ENCODE peak calls at places on chromosomes 16 and 17, in seven cellular contexts. R, H, F, J, N, Q and G are unnamed samples. For H3K4me1, the result is how much of the 10 kb centered on the place peaks cover.

GRCh38 chr17:68704897-68705296 is 103.7 kb upstream of the FAM20A start:
- DNase-seq in R (no peak), H (no peak), F (no peak), J (no peak), N (no peak), Q (no peak), G (no peak)

GRCh38 chr17:78781339-78782304 is at the start of gene CYTH1:
- DNase-seq in R (peak), H (no peak), F (peak), J (peak), N (peak), Q (peak), G (peak)

GRCh38 chr16:51960931-51961330 is 586.0 kb downstream of the TOX3 start:
- DNase-seq in R (no peak), H (no peak), F (no peak), J (no peak), N (no peak), Q (no peak), G (no peak)

GRCh38 chr17:79563237-79564013 is 47.4 kb downstream of the RBFOX3 start:
- DNase-seq in R (no peak), H (no peak), F (no peak), J (no peak), N (no peak), Q (no peak), G (peak)

GRCh38 chr16:49189286-49189685 is 92.4 kb downstream of the CBLN1 start:
- DNase-seq in R (no peak), H (no peak), F (no peak), J (no peak), N (no peak), Q (no peak), G (no peak)

GRCh38 chr16:69111831-69112230 is 6.4 kb downstream of the HAS3 start:
- DNase-seq in R (no peak), H (no peak), F (no peak), J (no peak), N (no peak), Q (no peak), G (peak)

GRCh38 chr17:14772776-14773175 is 471.9 kb downstream of the HS3ST3B1 start:
- DNase-seq in R (no peak), H (no peak), F (no peak), J (no peak), N (no peak), Q (no peak), G (no peak)

GRCh38 chr17:78130439-78131101 is at the start of gene TMC8:
- DNase-seq in R (peak), H (no peak), F (no peak), J (no peak), N (peak), Q (peak), G (peak)

GRCh38 chr17:64095144-64095882 is 34.6 kb downstream of the ERN1 start:
- DNase-seq in R (no peak), H (no peak), F (no peak), J (no peak), N (no peak), Q (no peak), G (no peak)

GRCh38 chr16:85202631-85203461 is 90.6 kb upstream of the CIBAR2 start:
- DNase-seq in R (peak), H (no peak), F (peak), J (peak), N (no peak), Q (peak), G (peak)

GRCh38 chr17:54785643-54786258 is 114.9 kb upstream of the TOM1L1 start:
- DNase-seq in R (no peak), H (no peak), F (no peak), J (no peak), N (no peak), Q (no peak), G (no peak)

GRCh38 chr17:13420294-13421277 is 181.1 kb downstream of the HS3ST3A1 start:
- DNase-seq in R (peak), H (no peak), F (no peak), J (no peak), N (no peak), Q (no peak), G (no peak)

GRCh38 chr16:71807905-71808592 is 585 bp downstream of the AP1G1 start:
- DNase-seq in R (peak), H (peak), F (no peak), J (peak), N (peak), Q (peak), G (no peak)

GRCh38 chr16:79668502-79668901 is 68.0 kb upstream of the MAF start:
- DNase-seq in R (no peak), H (no peak), F (no peak), J (no peak), N (no peak), Q (no peak), G (no peak)

GRCh38 chr17:82599674-82600661 is 48.3 kb downstream of the WDR45B start:
- DNase-seq in R (no peak), H (no peak), F (no peak), J (no peak), N (no peak), Q (no peak), G (no peak)

GRCh38 chr16:57694556-57695377 is at the start of gene DRC7:
- DNase-seq in R (peak), H (no peak), F (no peak), J (peak), N (peak), Q (peak), G (peak)

GRCh38 chr16:82801361-82801760 is 174.6 kb downstream of the CDH13 start:
- DNase-seq in R (no peak), H (no peak), F (no peak), J (no peak), N (no peak), Q (no peak), G (no peak)

GRCh38 chr17:21042434-21043295 is at the start of gene USP22:
- DNase-seq in R (no peak), H (peak), F (no peak), J (no peak), N (no peak), Q (peak), G (peak)

GRCh38 chr17:17748179-17748578 is 66.9 kb downstream of the RAI1 start:
- DNase-seq in R (no peak), H (no peak), F (no peak), J (no peak), N (no peak), Q (no peak), G (no peak)

GRCh38 chr16:67445126-67445426 is 14.2 kb downstream of the HSD11B2 start:
- DNase-seq in R (no peak), H (no peak), F (no peak), J (no peak), N (no peak), Q (no peak), G (no peak)

GRCh38 chr17:61392679-61393078 is 7.0 kb upstream of the TBX2 start:
- DNase-seq in R (no peak), H (no peak), F (no peak), J (no peak), N (no peak), Q (no peak), G (no peak)

GRCh38 chr17:41967141-41967920 is 736 bp downstream of the CNP start:
- DNase-seq in R (peak), H (no peak), F (peak), J (peak), N (peak), Q (no peak), G (peak)

GRCh38 chr16:66701516-66701915 is 5.0 kb upstream of the CMTM4 start:
- DNase-seq in R (no peak), H (no peak), F (no peak), J (no peak), N (no peak), Q (no peak), G (no peak)

GRCh38 chr16:525123-525519 is 2.4 kb upstream of the CAPN15 start:
- DNase-seq in R (no peak), H (no peak), F (no peak), J (no peak), N (no peak), Q (no peak), G (no peak)

GRCh38 chr17:43530303-43531081 is 15.6 kb downstream of the ETV4 start:
- DNase-seq in R (no peak), H (peak), F (peak), J (peak), N (peak), Q (no peak), G (peak)

GRCh38 chr16:67092227-67092626 is 17.5 kb upstream of the PHAF1 start:
- DNase-seq in R (no peak), H (no peak), F (no peak), J (no peak), N (no peak), Q (no peak), G (no peak)

GRCh38 chr17:77581480-77581879 is 377.0 kb upstream of the TNRC6C start:
- DNase-seq in R (no peak), H (no peak), F (no peak), J (no peak), N (no peak), Q (no peak), G (no peak)

GRCh38 chr16:11099672-11100195 is 155.4 kb downstream of the CLEC16A start:
- DNase-seq in R (no peak), H (no peak), F (no peak), J (no peak), N (no peak), Q (peak), G (no peak)

GRCh38 chr16:11100239-11100750 is 155.7 kb downstream of the SOCS1 start:
- DNase-seq in R (peak), H (no peak), F (peak), J (peak), N (peak), Q (peak), G (no peak)

GRCh38 chr16:11101283-11101682 is 154.7 kb downstream of the SOCS1 start:
- DNase-seq in R (no peak), H (no peak), F (no peak), J (no peak), N (no peak), Q (no peak), G (no peak)

GRCh38 chr16:11102523-11102898 is 153.5 kb downstream of the SOCS1 start:
- DNase-seq in R (no peak), H (no peak), F (no peak), J (no peak), N (no peak), Q (no peak), G (no peak)

DNA sequence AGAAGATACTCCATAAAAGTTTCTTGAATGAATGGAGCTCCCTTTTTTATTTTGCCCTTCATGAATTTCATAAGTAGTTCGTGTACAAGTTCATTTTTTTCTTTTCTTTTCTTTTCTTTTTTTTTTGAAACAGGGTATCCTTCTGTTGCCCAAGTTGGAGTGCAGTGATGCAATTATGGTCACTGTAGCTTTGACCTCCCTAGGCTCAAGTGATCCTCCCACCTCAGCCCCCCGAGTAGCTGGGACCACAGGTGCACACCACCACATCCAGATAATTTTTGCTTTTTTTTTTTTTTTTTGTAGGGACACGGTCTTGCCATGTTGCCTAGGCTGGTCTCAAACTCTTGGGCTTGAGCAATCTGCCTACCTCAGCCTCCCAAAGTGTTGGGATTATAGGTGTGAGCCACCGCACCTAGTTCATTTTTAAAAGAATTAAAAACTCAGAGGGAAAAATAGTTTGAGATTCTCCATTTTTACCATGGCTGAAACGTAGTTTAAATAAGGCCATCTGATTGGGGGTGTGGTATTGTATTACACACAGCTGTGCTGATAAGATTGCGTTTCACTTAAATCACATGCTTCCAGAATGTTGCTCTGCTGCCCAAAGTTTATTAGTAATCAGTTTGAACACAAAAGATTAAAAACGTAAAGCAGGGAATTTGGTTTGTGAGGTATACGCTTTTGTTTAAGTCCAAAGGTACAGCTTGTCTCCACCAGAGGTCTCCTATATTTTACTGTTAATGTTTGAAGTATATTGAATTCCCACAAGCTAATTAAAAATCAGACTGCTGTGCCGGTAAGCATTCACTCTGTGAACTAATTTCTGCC is 154.1 kb downstream of the SOCS1 start:
- DNase-seq in R (no peak), H (no peak), F (no peak), J (no peak), N (peak), Q (no peak), G (no peak)
- H3K4me1 ChIP-seq in R (under half), H (under half), F (under half), J (under half), N (half or more), Q (half or more), G (half or more)

GRCh38 chr17:47203984-47204721 is 5.0 kb upstream of the MYL4 start:
- DNase-seq in R (no peak), H (no peak), F (no peak), J (no peak), N (peak), Q (peak), G (no peak)

GRCh38 chr17:47207143-47208067 is 1.7 kb upstream of the MYL4 start:
- DNase-seq in R (no peak), H (no peak), F (no peak), J (no peak), N (no peak), Q (no peak), G (no peak)

GRCh38 chr17:47201168-47201567 is 8.0 kb upstream of the MYL4 start:
- DNase-seq in R (no peak), H (no peak), F (no peak), J (no peak), N (no peak), Q (no peak), G (no peak)

GRCh38 chr17:47205419-47205963 is 3.7 kb upstream of the MYL4 start:
- DNase-seq in R (peak), H (peak), F (peak), J (peak), N (no peak), Q (peak), G (peak)

DNA sequence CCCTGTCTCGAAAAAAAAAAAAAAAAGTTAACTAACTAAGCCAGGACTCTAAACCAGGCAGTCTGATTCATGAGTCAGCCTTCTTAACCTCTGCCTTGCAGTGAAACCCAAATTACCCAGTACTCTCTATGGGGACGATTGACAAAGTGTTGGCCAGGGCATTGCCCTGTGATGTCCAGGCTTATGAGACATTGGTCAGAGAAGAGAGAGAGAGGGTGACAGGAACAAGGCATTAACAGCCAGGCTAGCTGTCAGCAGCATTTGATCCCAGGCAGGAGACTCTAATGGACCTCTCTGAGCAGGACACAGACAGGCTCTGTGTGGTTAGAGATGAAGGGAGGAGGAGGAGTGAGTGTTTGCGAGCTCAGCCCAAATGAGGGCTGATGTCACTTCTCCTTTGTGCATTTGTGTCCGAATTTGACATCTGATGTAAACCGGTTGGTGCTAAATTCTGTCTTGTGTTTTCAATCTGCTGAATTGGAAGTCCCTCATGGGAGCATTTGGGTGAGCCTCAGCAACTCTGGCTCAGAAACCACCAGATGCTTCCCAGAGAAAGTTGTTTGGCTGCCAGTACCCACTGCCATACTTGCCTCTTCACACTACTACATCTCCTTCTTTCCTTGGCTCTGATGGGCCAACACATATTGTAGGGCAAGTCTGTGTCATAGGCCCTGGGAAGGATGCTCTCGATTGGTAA is 4.3 kb upstream of the MYL4 start:
- DNase-seq in R (no peak), H (no peak), F (no peak), J (no peak), N (peak), Q (peak), G (no peak)
- TF ChIP-seq POLR2A in R (no peak), H (no peak), F (no peak), J (no peak), N (no peak), Q (no peak), G (no peak)

GRCh38 chr17:1783834-1784611 is 22.2 kb downstream of the SERPINF1 start:
- DNase-seq in R (peak), H (peak), F (peak), J (peak), N (peak), Q (peak), G (peak)
- H3K4me1 ChIP-seq in R (half or more), H (under half), F (under half), J (half or more), N (under half), Q (under half), G (under half)

GRCh38 chr16:88978608-88979346 is 1.8 kb upstream of the CBFA2T3 start:
- DNase-seq in R (peak), H (no peak), F (no peak), J (no peak), N (peak), Q (peak), G (peak)
- TF ChIP-seq POLR2A in R (no peak), H (no peak), F (no peak), J (no peak), N (peak), Q (no peak), G (no peak)

GRCh38 chr16:17357302-17358062 is 113.3 kb downstream of the XYLT1 start:
- DNase-seq in R (no peak), H (no peak), F (no peak), J (no peak), N (no peak), Q (no peak), G (peak)
- H3K4me1 ChIP-seq in R (under half), H (under half), F (under half), J (under half), N (under half), Q (under half), G (half or more)

GRCh38 chr16:58738672-58739296 is 4.7 kb upstream of the GOT2 start:
- DNase-seq in R (no peak), H (no peak), F (no peak), J (no peak), N (no peak), Q (no peak), G (no peak)
- TF ChIP-seq POLR2A in R (no peak), H (no peak), F (no peak), J (no peak), N (no peak), Q (no peak), G (no peak)

GRCh38 chr17:16215273-16215964 is at the start of gene NCOR1:
- DNase-seq in R (peak), H (peak), F (peak), J (peak), N (peak), Q (peak), G (peak)

GRCh38 chr17:16217002-16217635 is at the start of gene PIGL:
- DNase-seq in R (peak), H (peak), F (peak), J (peak), N (peak), Q (peak), G (peak)

GRCh38 chr17:16215002-16215272 is 397 bp downstream of the NCOR1 start:
- DNase-seq in R (peak), H (peak), F (no peak), J (peak), N (peak), Q (peak), G (no peak)

GRCh38 chr17:16214190-16215001 is 938 bp downstream of the NCOR1 start:
- DNase-seq in R (no peak), H (no peak), F (no peak), J (no peak), N (no peak), Q (no peak), G (no peak)

GRCh38 chr17:16215965-16216316 is 607 bp upstream of the NCOR1 start:
- DNase-seq in R (peak), H (no peak), F (no peak), J (no peak), N (peak), Q (peak), G (no peak)
- H3K4me1 ChIP-seq in R (under half), H (under half), F (under half), J (under half), N (under half), Q (under half), G (half or more)

DNA sequence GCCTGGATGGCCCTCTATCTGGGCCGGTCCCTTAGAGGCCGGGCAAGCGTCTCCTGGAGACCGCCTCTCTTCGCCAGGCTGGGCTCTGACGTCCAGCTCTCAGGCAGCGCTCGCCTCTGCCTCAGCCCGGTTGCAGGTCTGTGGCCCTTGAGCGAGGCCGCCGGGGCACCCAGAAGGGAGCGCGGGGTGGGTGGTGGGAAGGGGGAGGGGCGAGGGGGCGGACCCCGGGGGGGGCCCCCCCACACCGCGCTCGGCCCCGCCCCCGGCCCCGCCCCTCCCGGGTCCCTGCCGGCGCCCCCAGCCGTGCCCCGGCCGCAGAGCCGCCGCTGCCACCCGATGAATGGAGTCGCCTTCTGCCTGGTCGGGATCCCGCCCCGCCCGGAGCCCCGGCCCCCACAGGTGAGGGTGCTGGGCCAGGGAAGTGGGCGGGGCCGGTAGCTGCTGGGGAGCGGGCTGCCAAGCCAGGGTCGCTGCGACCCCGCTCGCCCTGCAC is at the start of gene ARHGAP23:
- DNase-seq in R (peak), H (peak), F (peak), J (peak), N (no peak), Q (peak), G (peak)
- TF ChIP-seq POLR2A in R (peak), H (no peak), F (no peak), J (no peak), N (no peak), Q (no peak), G (no peak)